ENCODE peak calls at places on chromosomes 11 and 22, in seven cellular contexts. S is stomach, E is endothelial cell of umbilical vein, M is A549, N is fibroblast of lung, A is psoas muscle, G is PC-9. U is an unnamed sample.

GRCh38 chr22:41998361-41999261 is at the start of gene WBP2NL:
- DNase-seq in S (peak; percentile 92), E (peak; percentile 79), M (peak; percentile 90), N (peak; percentile 84), A (peak; percentile 89), G (peak; percentile 72), U (peak; percentile 91)

GRCh38 chr22:47274196-47274595 is 511.7 kb downstream of the TBC1D22A start:
- DNase-seq in S (no peak), E (no peak), M (no peak), N (no peak), A (no peak), G (no peak), U (no peak)

GRCh38 chr11:59189986-59190385 is 18.1 kb downstream of the DTX4 start:
- DNase-seq in S (no peak), E (peak; percentile 10), M (no peak), N (no peak), A (no peak), G (peak; percentile 92), U (peak; percentile 82)

GRCh38 chr11:126403039-126403438 is 47.6 kb downstream of the ST3GAL4 start:
- DNase-seq in S (no peak), E (no peak), M (peak; percentile 41), N (no peak), A (no peak), G (peak; percentile 97), U (no peak)

GRCh38 chr11:134266440-134266839 is 9.7 kb upstream of the GLB1L3 start:
- DNase-seq in S (no peak), E (no peak), M (no peak), N (no peak), A (no peak), G (peak; percentile 88), U (no peak)

GRCh38 chr22:36757608-36758220 is 18.2 kb downstream of the IFT27 start:
- DNase-seq in S (peak; percentile 83), E (peak; percentile 53), M (peak; percentile 72), N (peak; percentile 69), A (peak; percentile 90), G (peak; percentile 65), U (peak; percentile 79)

GRCh38 chr11:114346709-114347141 is 50.5 kb downstream of the NNMT start:
- DNase-seq in S (no peak), E (no peak), M (peak; percentile 12), N (peak; percentile 23), A (no peak), G (peak; percentile 47), U (peak; percentile 43)

GRCh38 chr22:41902932-41903421 is 11.9 kb downstream of the SHISA8 start:
- DNase-seq in S (peak; percentile 96), E (no peak), M (no peak), N (no peak), A (peak; percentile 81), G (no peak), U (no peak)

GRCh38 chr22:40302149-40302548 is 44.2 kb upstream of the ADSL start:
- DNase-seq in S (no peak), E (no peak), M (no peak), N (no peak), A (no peak), G (no peak), U (no peak)

GRCh38 chr22:39214383-39215069 is 30.3 kb downstream of the PDGFB start:
- DNase-seq in S (no peak), E (no peak), M (peak; percentile 21), N (no peak), A (no peak), G (peak; percentile 99), U (no peak)

GRCh38 chr11:43962383-43962969 is 20.0 kb downstream of the C11orf96 start:
- DNase-seq in S (no peak), E (no peak), M (no peak), N (no peak), A (no peak), G (no peak), U (no peak)

GRCh38 chr11:64484308-64485061 is 106.5 kb upstream of the SLC22A12 start:
- DNase-seq in S (no peak), E (no peak), M (no peak), N (no peak), A (no peak), G (no peak), U (no peak)

GRCh38 chr22:29268511-29269229 is 602 bp downstream of the EWSR1 start:
- DNase-seq in S (peak; percentile 61), E (peak; percentile 58), M (peak; percentile 33), N (peak; percentile 78), A (peak; percentile 89), G (peak; percentile 51), U (peak; percentile 34)

GRCh38 chr22:29267858-29268510 is at the start of the genes EWSR1 and RHBDD3:
- DNase-seq in S (peak; percentile 96), E (peak; percentile 93), M (peak; percentile 94), N (peak; percentile 98), A (peak; percentile 99), G (peak; percentile 84), U (peak; percentile 95)

GRCh38 chr22:29269731-29270474 is 1.8 kb downstream of the EWSR1 start:
- DNase-seq in S (no peak), E (peak; percentile 16), M (no peak), N (no peak), A (no peak), G (no peak), U (peak; percentile 20)

GRCh38 chr22:29270475-29271271 is 2.6 kb downstream of the EWSR1 start:
- DNase-seq in S (no peak), E (peak; percentile 57), M (peak; percentile 25), N (peak; percentile 43), A (no peak), G (peak; percentile 74), U (peak; percentile 73)

DNA sequence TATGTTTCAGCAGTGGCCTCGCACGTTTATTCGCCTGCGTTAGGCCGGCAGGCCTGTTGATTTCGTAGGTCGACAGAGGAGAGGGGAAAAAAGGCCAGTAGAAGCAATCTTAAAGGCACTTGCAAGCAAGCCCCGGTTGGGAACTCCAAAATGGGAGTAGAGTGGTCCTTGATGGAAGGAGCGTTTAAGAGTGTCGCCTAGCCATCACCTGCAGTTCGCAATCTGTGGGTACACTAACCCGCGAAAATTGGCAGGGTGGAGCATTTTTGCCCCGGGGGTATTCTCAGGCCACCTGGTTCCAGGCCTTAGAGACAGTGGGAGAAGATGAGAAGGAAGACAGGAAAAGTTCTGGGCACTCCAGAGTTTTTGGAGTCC is 1.1 kb downstream of the EWSR1 start:
- DNase-seq in S (no peak), E (no peak), M (no peak), N (no peak), A (no peak), G (no peak), U (peak; percentile 20)
- H3K4me1 ChIP-seq in S (peaks cover 63% of the 10 kb centered on the region), E (peaks cover 40% of the 10 kb centered on the region), M (peaks cover 34% of the 10 kb centered on the region), N (peaks cover 27% of the 10 kb centered on the region), A (peaks cover 53% of the 10 kb centered on the region), G (peaks cover 32% of the 10 kb centered on the region), U (peaks cover 11% of the 10 kb centered on the region)

GRCh38 chr11:130088909-130089668 is 19.4 kb downstream of the APLP2 start:
- DNase-seq in S (no peak), E (no peak), M (no peak), N (no peak), A (no peak), G (no peak), U (no peak)
- H3K4me3 ChIP-seq in S (no peak overlapping the region), E (no peak overlapping the region), M (no peak overlapping the region), N (no peak overlapping the region), A (no peak overlapping the region), G (no peak overlapping the region), U (no peak overlapping the region)

GRCh38 chr11:70557742-70558485 is 159.6 kb downstream of the CTTN start:
- DNase-seq in S (no peak), E (no peak), M (no peak), N (no peak), A (peak; percentile 38), G (no peak), U (no peak)
- H3K27ac ChIP-seq in S (no peak overlapping the region), E (no peak overlapping the region), M (no peak overlapping the region), N (no peak overlapping the region), A (no peak overlapping the region), G (no peak overlapping the region), U (no peak overlapping the region)

GRCh38 chr11:11229691-11230090 is 123.4 kb downstream of the CSNK2A3 start:
- DNase-seq in S (no peak), E (no peak), M (no peak), N (no peak), A (no peak), G (no peak), U (no peak)
- H3K4me1 ChIP-seq in S (no peaks in the 10 kb centered on the region), E (no peaks in the 10 kb centered on the region), M (no peaks in the 10 kb centered on the region), N (no peaks in the 10 kb centered on the region), A (no peaks in the 10 kb centered on the region), G (no peaks in the 10 kb centered on the region), U (no peaks in the 10 kb centered on the region)

GRCh38 chr11:83191986-83192385 is 1.5 kb upstream of the ANKRD42 start:
- DNase-seq in S (no peak), E (no peak), M (no peak), N (no peak), A (no peak), G (no peak), U (peak; percentile 33)
- H3K4me3 ChIP-seq in S (no peak overlapping the region), E (no peak overlapping the region), M (peak overlapping the region; percentile 73), N (peak overlapping the region; percentile 69), A (peak overlapping the region; percentile 86), G (peak overlapping the region; percentile 72), U (no peak overlapping the region)

U was measured in small intestine.